ENCODE peak calls at places on chromosomes 13 and 19, in four cellular contexts. One of them, this sample, is unnamed.

GRCh38 chr13:28495586-28496564 is 947 bp upstream of the FLT1 start:
- DNase-seq in K562: no peak
- DNase-seq in HepG2: no peak
- DNase-seq in GM12878: no peak
- DNase-seq in this sample: no peak

GRCh38 chr19:54310543-54310942 is 2.4 kb downstream of the LILRA5 start:
- DNase-seq in GM12878: no peak
- DNase-seq in K562: no peak
- DNase-seq in HepG2: no peak
- DNase-seq in this sample: no peak

GRCh38 chr13:113429608-113429985 is 23.7 kb downstream of the ADPRHL1 start:
- DNase-seq in K562: no peak
- DNase-seq in HepG2: no peak
- DNase-seq in GM12878: no peak
- DNase-seq in this sample: no peak

GRCh38 chr19:51136891-51137551 is 5.1 kb upstream of the SIGLEC7 start:
- DNase-seq in GM12878: no peak
- DNase-seq in K562: peak; percentile 28
- DNase-seq in HepG2: no peak
- DNase-seq in this sample: no peak

GRCh38 chr19:16131648-16132047 is 11.8 kb upstream of the HSH2D start:
- DNase-seq in K562: no peak
- DNase-seq in HepG2: no peak
- DNase-seq in GM12878: no peak
- DNase-seq in this sample: no peak

GRCh38 chr19:8585894-8586750 is 8.9 kb upstream of the MYO1F start:
- DNase-seq in HepG2: peak; percentile 28
- DNase-seq in GM12878: no peak
- DNase-seq in K562: peak; percentile 82
- DNase-seq in this sample: peak; percentile 74

GRCh38 chr19:42349378-42350107 is 24.1 kb downstream of the MEGF8 start:
- DNase-seq in HepG2: no peak
- DNase-seq in GM12878: no peak
- DNase-seq in K562: no peak
- DNase-seq in this sample: no peak

GRCh38 chr19:38425810-38426466 is at the start of gene RASGRP4:
- DNase-seq in HepG2: no peak
- DNase-seq in K562: peak; percentile 81
- DNase-seq in GM12878: no peak
- DNase-seq in this sample: no peak

GRCh38 chr19:12567951-12568350 is 16.7 kb upstream of the ZNF564 start:
- DNase-seq in HepG2: no peak
- DNase-seq in GM12878: no peak
- DNase-seq in K562: no peak
- DNase-seq in this sample: no peak

GRCh38 chr19:35083678-35084077 is 31.9 kb upstream of the FXYD3 start:
- DNase-seq in HepG2: no peak
- DNase-seq in K562: no peak
- DNase-seq in GM12878: no peak
- DNase-seq in this sample: no peak

GRCh38 chr19:55720214-55720746 is 17.9 kb downstream of the NLRP9 start:
- DNase-seq in K562: no peak
- DNase-seq in GM12878: no peak
- DNase-seq in HepG2: no peak
- DNase-seq in this sample: no peak

GRCh38 chr19:6590458-6591319 is at the start of gene CD70:
- DNase-seq in GM12878: peak; percentile 88
- DNase-seq in K562: no peak
- DNase-seq in HepG2: no peak
- DNase-seq in this sample: no peak

GRCh38 chr19:34867631-34868030 is 59.1 kb upstream of the ZNF30 start:
- DNase-seq in HepG2: no peak
- DNase-seq in GM12878: no peak
- DNase-seq in K562: no peak
- DNase-seq in this sample: no peak

GRCh38 chr13:58048670-58049069 is 417.1 kb downstream of the PCDH17 start:
- DNase-seq in HepG2: no peak
- DNase-seq in GM12878: no peak
- DNase-seq in K562: no peak
- DNase-seq in this sample: no peak

GRCh38 chr13:27765650-27766049 is 26.6 kb upstream of the GSX1 start:
- DNase-seq in HepG2: no peak
- DNase-seq in GM12878: no peak
- DNase-seq in K562: peak; percentile 2
- DNase-seq in this sample: no peak

GRCh38 chr19:47187797-47188196 is 43.2 kb downstream of the BBC3 start:
- DNase-seq in HepG2: no peak
- DNase-seq in GM12878: no peak
- DNase-seq in K562: no peak
- DNase-seq in this sample: no peak

GRCh38 chr13:21826214-21827015 is 155.5 kb downstream of the FGF9 start:
- DNase-seq in HepG2: no peak
- DNase-seq in GM12878: no peak
- DNase-seq in K562: no peak
- DNase-seq in this sample: no peak

GRCh38 chr19:48508729-48509310 is 2.8 kb downstream of the LMTK3 start:
- DNase-seq in K562: no peak
- DNase-seq in GM12878: no peak
- DNase-seq in HepG2: no peak
- DNase-seq in this sample: no peak

GRCh38 chr19:38736036-38736412 is 8.2 kb downstream of the CAPN12 start:
- DNase-seq in K562: peak; percentile 84
- DNase-seq in HepG2: no peak
- DNase-seq in GM12878: no peak
- DNase-seq in this sample: peak; percentile 66

DNA sequence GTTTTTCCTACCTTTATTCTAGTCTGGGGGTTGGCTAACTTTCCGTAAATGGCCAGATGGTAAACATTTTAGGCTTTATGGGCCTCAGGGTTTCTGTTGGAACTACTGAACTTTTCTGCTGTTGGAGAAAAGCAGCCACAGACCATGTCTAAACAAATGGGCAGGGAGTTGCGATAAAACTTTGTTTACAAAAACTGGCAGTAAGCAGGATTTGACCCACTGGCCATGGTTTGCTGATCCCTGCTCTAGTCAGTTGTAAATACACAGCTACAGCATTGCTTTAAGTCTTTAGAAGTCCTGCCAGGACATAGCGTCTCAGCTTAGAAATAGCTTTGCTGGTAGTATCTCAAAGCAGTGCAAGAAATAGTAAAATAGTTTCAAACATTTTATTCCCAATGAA is 88.5 kb downstream of the NALCN start:
- DNase-seq in GM12878: no peak
- DNase-seq in HepG2: no peak
- DNase-seq in K562: no peak
- DNase-seq in this sample: no peak
- TF ChIP-seq TARDBP in GM12878: no peak
- TF ChIP-seq TARDBP in HepG2: no peak
- TF ChIP-seq TARDBP in K562: no peak
- TF ChIP-seq TARDBP in this sample: no peak

GRCh38 chr13:52450012-52450792 is at the start of gene VPS36:
- DNase-seq in GM12878: peak; percentile 72
- DNase-seq in HepG2: peak; percentile 83
- DNase-seq in K562: peak; percentile 95
- DNase-seq in this sample: peak; percentile 89
- TF ChIP-seq TARDBP in GM12878: no peak
- TF ChIP-seq TARDBP in HepG2: peak; percentile 84
- TF ChIP-seq TARDBP in K562: no peak
- TF ChIP-seq TARDBP in this sample: no peak

GRCh38 chr13:23134542-23134941 is 46.2 kb upstream of the SGCG start:
- DNase-seq in K562: no peak
- DNase-seq in HepG2: no peak
- DNase-seq in GM12878: no peak
- DNase-seq in this sample: no peak

GRCh38 chr13:23141964-23142363 is 38.8 kb upstream of the SGCG start:
- DNase-seq in K562: no peak
- DNase-seq in GM12878: no peak
- DNase-seq in HepG2: no peak
- DNase-seq in this sample: no peak

DNA sequence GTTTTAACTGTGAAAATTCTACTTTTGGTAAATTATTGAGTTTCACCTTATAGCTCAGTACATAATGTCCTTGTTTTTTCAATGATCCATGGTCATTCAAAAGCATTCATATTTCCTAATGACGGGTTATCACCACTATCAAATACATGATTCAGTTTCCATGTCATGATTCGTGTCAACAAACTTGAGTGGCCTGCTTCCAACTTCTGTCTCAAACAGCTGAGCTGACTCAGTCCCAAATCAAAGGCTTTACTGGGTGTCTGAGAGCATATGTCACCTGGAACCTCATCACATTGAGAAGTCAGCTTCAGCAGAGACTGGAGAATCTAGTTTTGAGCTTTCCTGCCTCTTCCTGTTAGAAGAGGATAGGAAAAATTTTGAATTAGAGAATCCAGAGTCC is 40.3 kb upstream of the SGCG start:
- DNase-seq in GM12878: no peak
- DNase-seq in K562: no peak
- DNase-seq in HepG2: no peak
- DNase-seq in this sample: no peak
- TF ChIP-seq TARDBP in GM12878: no peak
- TF ChIP-seq TARDBP in K562: no peak
- TF ChIP-seq TARDBP in HepG2: no peak
- TF ChIP-seq TARDBP in this sample: no peak

GRCh38 chr19:31002852-31003251 is 346.4 kb downstream of the TSHZ3 start:
- DNase-seq in K562: peak; percentile 3
- DNase-seq in GM12878: no peak
- DNase-seq in HepG2: no peak
- DNase-seq in this sample: no peak
- TF ChIP-seq TARDBP in K562: no peak
- TF ChIP-seq TARDBP in GM12878: no peak
- TF ChIP-seq TARDBP in HepG2: no peak
- TF ChIP-seq TARDBP in this sample: no peak

GRCh38 chr19:52138614-52139290 is 986 bp downstream of the ZNF616 start:
- DNase-seq in K562: peak; percentile 69
- DNase-seq in HepG2: peak; percentile 34
- DNase-seq in GM12878: no peak
- DNase-seq in this sample: peak; percentile 12
- TF ChIP-seq TARDBP in K562: no peak
- TF ChIP-seq TARDBP in HepG2: no peak
- TF ChIP-seq TARDBP in GM12878: no peak
- TF ChIP-seq TARDBP in this sample: no peak

DNA sequence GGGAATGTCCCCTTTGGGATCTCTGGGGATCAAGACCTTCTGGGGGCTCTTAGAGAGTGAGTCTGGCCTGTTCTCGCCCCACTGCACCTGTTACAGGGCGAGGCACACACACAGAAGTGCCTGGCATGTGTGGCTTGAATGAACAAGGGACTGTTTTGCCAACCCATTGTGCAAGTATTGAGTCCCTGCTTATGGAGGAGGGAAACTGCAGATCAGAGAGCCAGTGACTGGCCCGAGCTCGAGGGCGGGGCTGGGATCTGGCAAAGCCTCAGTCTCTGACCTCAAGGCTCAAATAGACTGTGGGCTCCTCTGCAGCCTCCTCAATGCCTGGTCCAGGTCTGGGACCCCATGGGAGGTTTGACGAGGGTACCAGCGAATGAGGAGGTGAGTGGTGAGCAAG is 5.5 kb downstream of the RAVER1 start:
- DNase-seq in K562: no peak
- DNase-seq in HepG2: no peak
- DNase-seq in GM12878: no peak
- DNase-seq in this sample: no peak
- TF ChIP-seq TARDBP in K562: no peak
- TF ChIP-seq TARDBP in HepG2: no peak
- TF ChIP-seq TARDBP in GM12878: no peak
- TF ChIP-seq TARDBP in this sample: no peak

DNA sequence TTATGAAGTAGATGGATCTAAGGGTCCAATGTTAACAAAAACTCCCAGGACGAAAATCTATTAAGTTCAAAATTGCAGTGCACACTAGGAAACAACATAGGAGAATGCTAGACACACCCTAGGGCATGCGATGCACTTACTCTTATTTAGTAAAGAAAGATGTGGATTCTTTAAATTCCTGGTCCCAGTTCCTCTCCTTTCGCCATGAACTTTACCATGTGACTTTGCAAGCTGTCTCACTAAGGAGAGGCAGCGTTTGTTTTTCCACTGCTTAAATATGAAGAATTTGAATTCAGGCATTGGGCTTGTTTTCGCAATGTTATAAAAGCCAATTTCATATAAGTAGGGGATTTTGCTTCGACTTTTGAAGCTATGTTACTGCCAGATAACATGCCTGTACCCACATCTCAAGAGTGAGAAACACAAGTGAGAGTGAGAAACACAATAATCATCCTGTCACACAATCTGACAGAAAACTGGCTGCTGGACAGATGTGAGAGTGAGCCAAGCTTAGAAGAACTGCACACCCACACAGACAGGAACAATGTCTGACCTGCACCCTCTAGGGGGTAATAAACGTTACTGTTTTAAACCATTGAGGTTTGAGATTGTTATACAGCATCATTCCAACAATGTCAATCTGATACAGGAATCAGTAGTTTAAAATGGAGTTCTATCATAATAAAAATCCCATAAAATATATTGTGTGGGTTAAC is 1308.5 kb downstream of the SLITRK5 start:
- DNase-seq in GM12878: no peak
- DNase-seq in K562: no peak
- DNase-seq in HepG2: no peak
- DNase-seq in this sample: peak; percentile 20
- TF ChIP-seq TARDBP in GM12878: no peak
- TF ChIP-seq TARDBP in K562: no peak
- TF ChIP-seq TARDBP in HepG2: no peak
- TF ChIP-seq TARDBP in this sample: no peak

GRCh38 chr13:23570931-23571330 is 719 bp downstream of the TNFRSF19 start:
- DNase-seq in HepG2: peak; percentile 51
- DNase-seq in K562: no peak
- DNase-seq in GM12878: no peak
- DNase-seq in this sample: no peak
- TF ChIP-seq TARDBP in HepG2: no peak
- TF ChIP-seq TARDBP in K562: no peak
- TF ChIP-seq TARDBP in GM12878: no peak
- TF ChIP-seq TARDBP in this sample: no peak